ENCODE peak calls at places on chromosomes 3 and 15, in nine cellular contexts. One of them, this sample, is unnamed.

GRCh38 chr3:188911033-188911850 is 260.5 kb upstream of the TPRG1 start:
- DNase-seq in GM23338: no peak
- DNase-seq in heart right ventricle: no peak
- DNase-seq in CD8-positive, alpha-beta T cell: no peak
- DNase-seq in neuronal stem cell: no peak
- DNase-seq in CD4-positive, alpha-beta T cell: no peak
- DNase-seq in IMR-90: peak
- DNase-seq in SJCRH30: no peak
- DNase-seq in A549: no peak
- DNase-seq in this sample: no peak

GRCh38 chr15:59002418-59002859 is 15.0 kb downstream of the RNF111 start:
- DNase-seq in heart right ventricle: no peak
- DNase-seq in CD4-positive, alpha-beta T cell: no peak
- DNase-seq in IMR-90: no peak
- DNase-seq in neuronal stem cell: no peak
- DNase-seq in GM23338: no peak
- DNase-seq in CD8-positive, alpha-beta T cell: no peak
- DNase-seq in A549: no peak
- DNase-seq in SJCRH30: no peak
- DNase-seq in this sample: no peak

GRCh38 chr15:66908503-66909095 is 156.8 kb upstream of the SMAD3 start:
- DNase-seq in A549: no peak
- DNase-seq in CD4-positive, alpha-beta T cell: no peak
- DNase-seq in CD8-positive, alpha-beta T cell: no peak
- DNase-seq in SJCRH30: peak
- DNase-seq in neuronal stem cell: no peak
- DNase-seq in IMR-90: peak
- DNase-seq in GM23338: no peak
- DNase-seq in heart right ventricle: no peak
- DNase-seq in this sample: no peak

GRCh38 chr3:182364723-182365650 is 428.3 kb upstream of the ATP11B start:
- DNase-seq in CD4-positive, alpha-beta T cell: no peak
- DNase-seq in neuronal stem cell: no peak
- DNase-seq in GM23338: no peak
- DNase-seq in CD8-positive, alpha-beta T cell: no peak
- DNase-seq in IMR-90: no peak
- DNase-seq in A549: no peak
- DNase-seq in heart right ventricle: no peak
- DNase-seq in SJCRH30: no peak
- DNase-seq in this sample: peak

GRCh38 chr15:52295421-52295991 is at the start of gene MYO5C:
- DNase-seq in IMR-90: no peak
- DNase-seq in heart right ventricle: peak
- DNase-seq in CD8-positive, alpha-beta T cell: no peak
- DNase-seq in GM23338: peak
- DNase-seq in neuronal stem cell: peak
- DNase-seq in CD4-positive, alpha-beta T cell: no peak
- DNase-seq in A549: peak
- DNase-seq in SJCRH30: peak
- DNase-seq in this sample: no peak

GRCh38 chr3:155325263-155325835 is 31.9 kb upstream of the STRIT1 start:
- DNase-seq in CD8-positive, alpha-beta T cell: no peak
- DNase-seq in IMR-90: no peak
- DNase-seq in GM23338: peak
- DNase-seq in neuronal stem cell: no peak
- DNase-seq in CD4-positive, alpha-beta T cell: no peak
- DNase-seq in SJCRH30: peak
- DNase-seq in A549: peak
- DNase-seq in heart right ventricle: no peak
- DNase-seq in this sample: no peak

GRCh38 chr3:63874769-63875168 is 11.1 kb downstream of the ATXN7 start:
- DNase-seq in CD8-positive, alpha-beta T cell: no peak
- DNase-seq in heart right ventricle: no peak
- DNase-seq in SJCRH30: no peak
- DNase-seq in CD4-positive, alpha-beta T cell: no peak
- DNase-seq in A549: no peak
- DNase-seq in GM23338: no peak
- DNase-seq in IMR-90: no peak
- DNase-seq in neuronal stem cell: no peak
- DNase-seq in this sample: no peak

GRCh38 chr3:11522953-11523792 is 120.5 kb downstream of the VGLL4 start:
- DNase-seq in heart right ventricle: no peak
- DNase-seq in CD8-positive, alpha-beta T cell: no peak
- DNase-seq in neuronal stem cell: no peak
- DNase-seq in CD4-positive, alpha-beta T cell: no peak
- DNase-seq in GM23338: no peak
- DNase-seq in SJCRH30: no peak
- DNase-seq in A549: no peak
- DNase-seq in IMR-90: peak
- DNase-seq in this sample: no peak

GRCh38 chr3:138332472-138333073 is 2.9 kb upstream of the NME9 start:
- DNase-seq in SJCRH30: peak
- DNase-seq in CD4-positive, alpha-beta T cell: no peak
- DNase-seq in IMR-90: peak
- DNase-seq in A549: peak
- DNase-seq in heart right ventricle: no peak
- DNase-seq in GM23338: peak
- DNase-seq in CD8-positive, alpha-beta T cell: no peak
- DNase-seq in neuronal stem cell: no peak
- DNase-seq in this sample: no peak

GRCh38 chr3:12423918-12424634 is 60.2 kb upstream of the TSEN2 start:
- DNase-seq in neuronal stem cell: no peak
- DNase-seq in CD4-positive, alpha-beta T cell: no peak
- DNase-seq in CD8-positive, alpha-beta T cell: no peak
- DNase-seq in heart right ventricle: no peak
- DNase-seq in SJCRH30: no peak
- DNase-seq in A549: peak
- DNase-seq in GM23338: no peak
- DNase-seq in IMR-90: peak
- DNase-seq in this sample: no peak

GRCh38 chr3:52721002-52721741 is 15.3 kb downstream of the SPCS1 start:
- DNase-seq in neuronal stem cell: no peak
- DNase-seq in A549: no peak
- DNase-seq in CD4-positive, alpha-beta T cell: peak
- DNase-seq in SJCRH30: no peak
- DNase-seq in heart right ventricle: no peak
- DNase-seq in GM23338: no peak
- DNase-seq in IMR-90: no peak
- DNase-seq in CD8-positive, alpha-beta T cell: no peak
- DNase-seq in this sample: no peak

GRCh38 chr3:182795383-182795782 is 2.1 kb downstream of the ATP11B start:
- DNase-seq in SJCRH30: peak
- DNase-seq in GM23338: no peak
- DNase-seq in neuronal stem cell: no peak
- DNase-seq in A549: no peak
- DNase-seq in CD4-positive, alpha-beta T cell: peak
- DNase-seq in heart right ventricle: no peak
- DNase-seq in CD8-positive, alpha-beta T cell: peak
- DNase-seq in IMR-90: no peak
- DNase-seq in this sample: peak

GRCh38 chr3:55329849-55330248 is 157.3 kb downstream of the WNT5A start:
- DNase-seq in CD4-positive, alpha-beta T cell: no peak
- DNase-seq in neuronal stem cell: no peak
- DNase-seq in SJCRH30: no peak
- DNase-seq in GM23338: no peak
- DNase-seq in IMR-90: peak
- DNase-seq in CD8-positive, alpha-beta T cell: no peak
- DNase-seq in A549: no peak
- DNase-seq in heart right ventricle: no peak
- DNase-seq in this sample: peak

GRCh38 chr3:47143068-47143467 is 20.8 kb downstream of the SETD2 start:
- DNase-seq in A549: no peak
- DNase-seq in CD4-positive, alpha-beta T cell: no peak
- DNase-seq in neuronal stem cell: no peak
- DNase-seq in heart right ventricle: no peak
- DNase-seq in SJCRH30: no peak
- DNase-seq in GM23338: no peak
- DNase-seq in CD8-positive, alpha-beta T cell: no peak
- DNase-seq in IMR-90: no peak
- DNase-seq in this sample: no peak

GRCh38 chr15:72487070-72487797 is 13.1 kb downstream of the ARIH1 start:
- DNase-seq in IMR-90: peak
- DNase-seq in heart right ventricle: no peak
- DNase-seq in A549: no peak
- DNase-seq in SJCRH30: no peak
- DNase-seq in CD4-positive, alpha-beta T cell: no peak
- DNase-seq in CD8-positive, alpha-beta T cell: no peak
- DNase-seq in neuronal stem cell: no peak
- DNase-seq in GM23338: no peak
- DNase-seq in this sample: no peak

GRCh38 chr3:164940737-164941136 is 137.6 kb downstream of the SI start:
- DNase-seq in CD4-positive, alpha-beta T cell: no peak
- DNase-seq in neuronal stem cell: no peak
- DNase-seq in CD8-positive, alpha-beta T cell: no peak
- DNase-seq in IMR-90: no peak
- DNase-seq in A549: no peak
- DNase-seq in GM23338: no peak
- DNase-seq in SJCRH30: no peak
- DNase-seq in heart right ventricle: no peak
- DNase-seq in this sample: no peak

GRCh38 chr3:169659096-169659521 is 4.4 kb downstream of the MECOM start:
- DNase-seq in IMR-90: no peak
- DNase-seq in CD4-positive, alpha-beta T cell: no peak
- DNase-seq in heart right ventricle: peak
- DNase-seq in A549: no peak
- DNase-seq in CD8-positive, alpha-beta T cell: no peak
- DNase-seq in GM23338: peak
- DNase-seq in neuronal stem cell: peak
- DNase-seq in SJCRH30: no peak
- DNase-seq in this sample: no peak
- H3K27ac ChIP-seq in IMR-90: no peak
- H3K27ac ChIP-seq in CD4-positive, alpha-beta T cell: no peak
- H3K27ac ChIP-seq in heart right ventricle: peak
- H3K27ac ChIP-seq in A549: no peak
- H3K27ac ChIP-seq in CD8-positive, alpha-beta T cell: no peak
- H3K27ac ChIP-seq in GM23338: no peak
- H3K27ac ChIP-seq in neuronal stem cell: no peak
- H3K27ac ChIP-seq in SJCRH30: no peak
- H3K27ac ChIP-seq in this sample: no peak

DNA sequence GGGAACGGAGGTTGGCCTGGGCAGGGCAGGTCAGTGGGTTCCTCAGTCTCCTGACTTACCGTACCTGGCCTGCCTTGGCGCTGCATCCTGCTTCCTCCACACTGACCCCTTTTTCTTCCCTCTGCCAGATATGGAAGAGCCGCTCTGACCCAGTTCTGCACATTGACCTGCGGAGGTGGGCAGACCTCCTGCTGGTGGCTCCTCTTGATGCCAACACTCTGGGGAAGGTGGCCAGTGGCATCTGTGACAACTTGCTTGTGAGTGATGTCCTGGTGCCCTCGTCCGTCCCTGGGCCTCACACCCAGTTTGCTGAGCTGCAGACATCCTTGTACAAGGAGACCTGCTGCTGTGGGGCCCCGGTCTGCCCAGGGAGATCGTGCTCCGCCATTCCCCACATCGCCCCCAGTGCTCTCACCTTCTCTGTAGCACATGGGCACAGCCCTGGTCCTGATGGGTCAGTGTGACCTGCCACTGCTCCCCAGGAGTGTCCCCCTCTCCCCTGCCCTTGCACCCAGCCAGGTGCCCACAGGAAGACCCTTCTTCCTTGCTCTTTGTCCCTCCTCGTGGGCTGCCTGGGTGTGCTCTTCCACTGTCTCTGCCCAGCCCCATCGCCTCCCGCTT is 21.0 kb downstream of the PPCDC start:
- DNase-seq in neuronal stem cell: no peak
- DNase-seq in heart right ventricle: no peak
- DNase-seq in CD4-positive, alpha-beta T cell: no peak
- DNase-seq in SJCRH30: no peak
- DNase-seq in IMR-90: no peak
- DNase-seq in CD8-positive, alpha-beta T cell: no peak
- DNase-seq in GM23338: no peak
- DNase-seq in A549: no peak
- DNase-seq in this sample: no peak
- H3K27ac ChIP-seq in neuronal stem cell: no peak
- H3K27ac ChIP-seq in heart right ventricle: peak
- H3K27ac ChIP-seq in CD4-positive, alpha-beta T cell: no peak
- H3K27ac ChIP-seq in SJCRH30: peak
- H3K27ac ChIP-seq in IMR-90: peak
- H3K27ac ChIP-seq in CD8-positive, alpha-beta T cell: no peak
- H3K27ac ChIP-seq in GM23338: no peak
- H3K27ac ChIP-seq in A549: no peak
- H3K27ac ChIP-seq in this sample: no peak

GRCh38 chr3:126472277-126473006 is 3.2 kb downstream of the ZXDC start:
- DNase-seq in GM23338: no peak
- DNase-seq in IMR-90: peak
- DNase-seq in SJCRH30: peak
- DNase-seq in CD4-positive, alpha-beta T cell: no peak
- DNase-seq in A549: peak
- DNase-seq in heart right ventricle: no peak
- DNase-seq in CD8-positive, alpha-beta T cell: no peak
- DNase-seq in neuronal stem cell: no peak
- DNase-seq in this sample: peak
- H3K27ac ChIP-seq in GM23338: peak
- H3K27ac ChIP-seq in IMR-90: no peak
- H3K27ac ChIP-seq in SJCRH30: no peak
- H3K27ac ChIP-seq in CD4-positive, alpha-beta T cell: no peak
- H3K27ac ChIP-seq in A549: peak
- H3K27ac ChIP-seq in heart right ventricle: no peak
- H3K27ac ChIP-seq in CD8-positive, alpha-beta T cell: no peak
- H3K27ac ChIP-seq in neuronal stem cell: no peak
- H3K27ac ChIP-seq in this sample: peak

DNA sequence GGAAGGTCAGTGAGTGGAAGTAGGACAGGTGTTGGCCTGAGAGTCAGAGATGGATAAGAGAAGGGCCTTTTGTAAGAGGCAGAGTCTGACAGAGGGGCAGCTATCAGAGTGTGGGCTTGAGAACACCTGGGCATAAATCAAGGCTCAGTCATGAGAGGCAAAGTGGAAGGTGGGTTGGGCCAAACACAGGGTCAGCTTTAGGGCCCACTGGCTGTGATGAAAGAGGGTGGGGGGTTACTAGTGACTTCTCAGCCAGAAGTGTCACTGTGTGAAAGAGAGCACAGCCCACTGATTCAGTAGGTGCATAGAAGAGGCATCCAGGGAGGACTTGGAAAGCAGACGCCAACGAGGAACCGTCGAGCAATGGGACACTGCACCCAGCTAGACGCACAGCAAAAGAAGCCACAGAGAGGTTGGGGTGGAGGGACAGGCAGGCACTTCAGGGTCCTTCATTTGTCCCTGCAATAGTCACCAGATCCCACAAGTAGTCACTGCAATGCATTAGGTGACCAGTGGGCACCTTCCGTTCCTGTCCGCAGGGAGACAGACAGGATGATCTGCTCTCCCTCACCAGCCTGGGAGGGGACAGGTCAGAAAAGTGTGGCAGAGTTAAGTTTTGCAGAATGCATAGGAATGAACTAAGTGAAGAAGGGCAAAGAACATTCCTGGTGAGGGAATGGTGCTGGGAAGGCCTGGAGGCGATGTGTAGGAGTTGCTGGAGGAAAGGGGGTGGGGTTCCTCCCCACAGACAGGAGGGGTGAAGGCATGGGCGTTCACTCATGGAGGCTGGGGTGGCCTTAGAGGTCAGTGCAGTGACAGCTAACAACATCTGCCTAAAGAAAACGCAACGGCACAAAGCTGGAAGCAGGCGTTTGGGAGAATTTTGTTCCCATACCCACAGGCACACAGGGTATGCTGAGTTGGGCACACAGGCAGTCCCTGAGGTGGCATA is 36.3 kb downstream of the MESD start:
- DNase-seq in IMR-90: peak
- DNase-seq in CD8-positive, alpha-beta T cell: no peak
- DNase-seq in A549: no peak
- DNase-seq in GM23338: no peak
- DNase-seq in neuronal stem cell: no peak
- DNase-seq in heart right ventricle: no peak
- DNase-seq in SJCRH30: no peak
- DNase-seq in CD4-positive, alpha-beta T cell: no peak
- DNase-seq in this sample: no peak
- H3K27ac ChIP-seq in IMR-90: no peak
- H3K27ac ChIP-seq in CD8-positive, alpha-beta T cell: no peak
- H3K27ac ChIP-seq in A549: no peak
- H3K27ac ChIP-seq in GM23338: no peak
- H3K27ac ChIP-seq in neuronal stem cell: no peak
- H3K27ac ChIP-seq in heart right ventricle: no peak
- H3K27ac ChIP-seq in SJCRH30: no peak
- H3K27ac ChIP-seq in CD4-positive, alpha-beta T cell: no peak
- H3K27ac ChIP-seq in this sample: no peak

This sample was measured in epithelial cell of prostate.